ENCODE peak calls at places on chromosomes 6 and 20, in seven cellular contexts. Y is AG04450, F is breast epithelium, M is lower lobe of right lung, Z is ascending aorta, R is heart left ventricle, C is GM20000. P is an unnamed sample.

GRCh38 chr20:40571625-40572024 is 117.4 kb downstream of the MAFB start:
- DNase-seq in C (no peak), M (no peak), Y (no peak), R (no peak), Z (no peak), F (no peak), P (no peak)

GRCh38 chr6:134317471-134318131 is at the start of gene SGK1:
- DNase-seq in Y (no peak), C (no peak), Z (no peak), F (no peak), R (no peak), M (no peak), P (no peak)

GRCh38 chr6:168047841-168048723 is 30.9 kb downstream of the FRMD1 start:
- DNase-seq in C (no peak), R (no peak), Y (no peak), M (peak; percentile 44), Z (no peak), F (no peak), P (no peak)

GRCh38 chr20:49419785-49420184 is 62.7 kb downstream of the KCNB1 start:
- DNase-seq in Y (no peak), M (no peak), C (no peak), F (no peak), R (no peak), Z (no peak), P (no peak)

GRCh38 chr6:38054526-38054925 is 235.0 kb downstream of the ZFAND3 start:
- DNase-seq in F (no peak), M (no peak), C (no peak), R (no peak), Y (no peak), Z (no peak), P (no peak)

GRCh38 chr6:75444899-75445298 is 48.7 kb downstream of the FILIP1 start:
- DNase-seq in R (no peak), F (no peak), C (no peak), M (no peak), Z (no peak), Y (no peak), P (no peak)

GRCh38 chr20:37396520-37397075 is 50.7 kb downstream of the SRC start:
- DNase-seq in R (peak; percentile 44), C (no peak), F (no peak), Z (no peak), M (no peak), Y (no peak), P (no peak)

GRCh38 chr6:28355743-28356665 is 6.3 kb downstream of the ZKSCAN3 start:
- DNase-seq in Z (peak; percentile 86), Y (peak; percentile 82), C (peak; percentile 73), F (peak; percentile 62), M (peak; percentile 72), R (peak; percentile 67), P (peak; percentile 58)

GRCh38 chr6:56932891-56933473 is 21.9 kb upstream of the BEND6 start:
- DNase-seq in Z (no peak), C (no peak), F (no peak), M (no peak), R (no peak), Y (no peak), P (no peak)

GRCh38 chr20:43909211-43909610 is 5.4 kb upstream of the TOX2 start:
- DNase-seq in Y (no peak), C (no peak), R (no peak), F (no peak), Z (no peak), M (no peak), P (no peak)

GRCh38 chr6:2188397-2188796 is 57.0 kb downstream of the GMDS start:
- DNase-seq in Z (no peak), M (no peak), R (no peak), C (no peak), Y (no peak), F (no peak), P (no peak)

GRCh38 chr6:99882151-99882702 is 111.8 kb downstream of the MCHR2 start:
- DNase-seq in C (no peak), Z (no peak), R (no peak), F (no peak), M (no peak), Y (no peak), P (no peak)

GRCh38 chr20:48846516-48847492 is 19.0 kb upstream of the PREX1 start:
- DNase-seq in F (no peak), R (no peak), C (peak; percentile 86), Y (no peak), M (no peak), Z (no peak), P (no peak)

GRCh38 chr6:25026723-25027122 is 91.0 kb upstream of the RIPOR2 start:
- DNase-seq in F (no peak), Z (no peak), R (no peak), M (peak; percentile 81), C (no peak), Y (no peak), P (no peak)

GRCh38 chr6:89410231-89411018 is 1.6 kb downstream of the RRAGD start:
- DNase-seq in F (no peak), C (peak; percentile 38), Z (no peak), R (no peak), M (no peak), Y (no peak), P (no peak)

GRCh38 chr6:52662031-52662430 is 8.9 kb upstream of the TMEM14A start:
- DNase-seq in Z (no peak), C (no peak), Y (no peak), R (no peak), F (no peak), M (no peak), P (no peak)

GRCh38 chr6:26056583-26057350 is 30.5 kb upstream of the HFE start:
- DNase-seq in F (no peak), Y (no peak), R (no peak), Z (no peak), C (no peak), M (no peak), P (no peak)

GRCh38 chr6:29011276-29011734 is 6.2 kb upstream of the ZNF311 start:
- DNase-seq in Y (no peak), R (no peak), M (no peak), C (peak; percentile 46), F (no peak), Z (peak; percentile 67), P (no peak)

GRCh38 chr6:148329568-148330299 is 12.9 kb upstream of the SASH1 start:
- DNase-seq in M (no peak), Z (peak; percentile 19), Y (peak; percentile 45), F (no peak), C (no peak), R (no peak), P (no peak)

GRCh38 chr6:97705568-97705967 is 422.6 kb upstream of the MMS22L start:
- DNase-seq in C (no peak), Z (no peak), R (no peak), M (no peak), F (no peak), Y (no peak), P (no peak)

GRCh38 chr20:10673176-10673830 is 496 bp downstream of the JAG1 start:
- DNase-seq in M (peak; percentile 59), Z (no peak), C (peak; percentile 59), F (no peak), Y (no peak), R (peak; percentile 77), P (no peak)

GRCh38 chr20:53949319-53949839 is 121.0 kb downstream of the BCAS1 start:
- DNase-seq in Y (no peak), R (peak; percentile 75), M (peak; percentile 60), C (peak; percentile 40), F (no peak), Z (peak; percentile 80), P (no peak)

GRCh38 chr6:7042056-7042653 is 65.6 kb upstream of the RREB1 start:
- DNase-seq in Z (peak; percentile 67), F (no peak), R (peak; percentile 69), Y (no peak), C (no peak), M (peak; percentile 53), P (no peak)

GRCh38 chr6:41428402-41428994 is 93.1 kb downstream of the NCR2 start:
- DNase-seq in R (no peak), C (no peak), F (no peak), M (no peak), Y (no peak), Z (peak; percentile 72), P (no peak)

GRCh38 chr6:164315376-164315775 is 900.9 kb downstream of the QKI start:
- DNase-seq in R (no peak), F (no peak), Y (no peak), C (no peak), M (no peak), Z (no peak), P (no peak)

GRCh38 chr6:164322533-164322932 is 908.0 kb downstream of the QKI start:
- DNase-seq in M (no peak), Y (no peak), C (no peak), Z (no peak), F (no peak), R (no peak), P (no peak)

GRCh38 chr6:164325168-164325567 is 910.6 kb downstream of the QKI start:
- DNase-seq in M (no peak), R (no peak), Y (no peak), F (no peak), C (no peak), Z (no peak), P (no peak)

GRCh38 chr6:164321297-164321696 is 906.8 kb downstream of the QKI start:
- DNase-seq in M (no peak), F (no peak), Y (no peak), R (no peak), C (no peak), Z (no peak), P (no peak)
- TF ChIP-seq CTCF in M (no peak), F (no peak), Y (no peak), R (no peak), C (no peak), Z (no peak), P (no peak)

GRCh38 chr6:17200395-17200794 is 80.8 kb upstream of the RBM24 start:
- DNase-seq in R (no peak), M (no peak), Z (no peak), Y (no peak), C (no peak), F (no peak), P (no peak)
- TF ChIP-seq CTCF in R (no peak), M (no peak), Z (no peak), Y (peak; percentile 5), C (no peak), F (no peak), P (no peak)

DNA sequence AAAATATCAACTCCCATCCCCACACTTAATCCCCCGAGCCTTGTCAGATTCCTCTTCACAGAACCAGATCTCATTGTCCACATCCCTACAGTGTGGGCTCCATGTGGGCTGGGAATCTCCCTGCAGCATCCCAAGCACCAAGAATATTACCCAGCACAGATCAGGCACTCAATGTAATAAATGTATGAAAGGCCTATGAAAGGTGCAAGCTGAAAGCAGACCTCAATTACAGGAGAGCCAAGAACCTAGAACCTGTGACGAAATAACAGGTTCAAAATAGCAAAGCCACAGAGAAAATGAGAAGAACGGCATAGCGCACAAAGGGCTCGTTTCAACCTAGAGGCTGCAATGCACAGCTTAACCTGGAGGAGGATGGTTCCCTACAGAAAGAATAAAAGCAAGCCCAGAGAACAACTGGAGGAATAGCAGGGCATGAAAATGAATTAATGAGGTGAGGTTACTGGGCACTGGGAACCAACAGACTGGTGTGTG is 3.1 kb downstream of the SLC23A2 start:
- DNase-seq in R (no peak), F (no peak), Y (no peak), Z (no peak), C (peak; percentile 68), M (no peak), P (no peak)
- TF ChIP-seq CTCF in R (no peak), F (no peak), Y (peak; percentile 32), Z (no peak), C (no peak), M (no peak), P (no peak)

GRCh38 chr6:34066772-34067770 is 78.8 kb downstream of the GRM4 start:
- DNase-seq in Z (no peak), F (no peak), C (no peak), R (no peak), Y (no peak), M (no peak), P (no peak)
- TF ChIP-seq CTCF in Z (no peak), F (no peak), C (no peak), R (no peak), Y (no peak), M (no peak), P (no peak)

P was measured in thoracic aorta.